ENCODE peak calls at places on chromosomes 6 and 20, in seven cellular contexts. One of them, this sample, is unnamed.
A peak's percentile ranks its signal among the peaks of the same experiment; 100 is the strongest.

GRCh38 chr20:50019466-50020256 is 36.9 kb downstream of the SNAI1 start:
- DNase-seq in adrenal gland: peak; percentile 87
- DNase-seq in left lung: no peak
- DNase-seq in vagina: no peak
- DNase-seq in NB4: no peak
- DNase-seq in fibroblast of lung: no peak
- DNase-seq in fibroblast of the aortic adventitia: no peak
- DNase-seq in this sample: no peak

GRCh38 chr6:148818939-148819575 is 72.2 kb downstream of the UST start:
- DNase-seq in adrenal gland: no peak
- DNase-seq in fibroblast of the aortic adventitia: peak; percentile 25
- DNase-seq in NB4: no peak
- DNase-seq in fibroblast of lung: no peak
- DNase-seq in left lung: no peak
- DNase-seq in vagina: no peak
- DNase-seq in this sample: no peak

GRCh38 chr6:18269253-18269652 is 4.9 kb upstream of the DEK start:
- DNase-seq in fibroblast of lung: peak; percentile 40
- DNase-seq in fibroblast of the aortic adventitia: peak; percentile 42
- DNase-seq in vagina: no peak
- DNase-seq in adrenal gland: peak; percentile 38
- DNase-seq in NB4: peak; percentile 54
- DNase-seq in left lung: no peak
- DNase-seq in this sample: no peak

GRCh38 chr6:52284131-52284459 is 447 bp downstream of the MCM3 start:
- DNase-seq in fibroblast of the aortic adventitia: no peak
- DNase-seq in NB4: peak; percentile 80
- DNase-seq in left lung: peak; percentile 49
- DNase-seq in fibroblast of lung: no peak
- DNase-seq in adrenal gland: peak; percentile 35
- DNase-seq in vagina: peak; percentile 91
- DNase-seq in this sample: peak; percentile 71

GRCh38 chr6:117227245-117227962 is 38.0 kb upstream of the VGLL2 start:
- DNase-seq in vagina: no peak
- DNase-seq in fibroblast of lung: no peak
- DNase-seq in adrenal gland: no peak
- DNase-seq in fibroblast of the aortic adventitia: no peak
- DNase-seq in NB4: no peak
- DNase-seq in left lung: no peak
- DNase-seq in this sample: no peak

GRCh38 chr6:90217621-90218496 is 78.8 kb downstream of the BACH2 start:
- DNase-seq in vagina: peak; percentile 91
- DNase-seq in NB4: no peak
- DNase-seq in fibroblast of the aortic adventitia: no peak
- DNase-seq in fibroblast of lung: no peak
- DNase-seq in adrenal gland: no peak
- DNase-seq in left lung: no peak
- DNase-seq in this sample: peak; percentile 31

GRCh38 chr20:34069341-34070078 is 42.5 kb downstream of the EIF2S2 start:
- DNase-seq in fibroblast of lung: peak; percentile 88
- DNase-seq in vagina: no peak
- DNase-seq in fibroblast of the aortic adventitia: peak; percentile 92
- DNase-seq in adrenal gland: peak; percentile 68
- DNase-seq in NB4: peak; percentile 78
- DNase-seq in left lung: peak; percentile 61
- DNase-seq in this sample: peak; percentile 79

GRCh38 chr6:162907876-162908481 is 180.2 kb downstream of the PACRG start:
- DNase-seq in fibroblast of lung: peak; percentile 86
- DNase-seq in NB4: peak; percentile 67
- DNase-seq in vagina: no peak
- DNase-seq in left lung: no peak
- DNase-seq in adrenal gland: no peak
- DNase-seq in fibroblast of the aortic adventitia: peak; percentile 59
- DNase-seq in this sample: no peak

GRCh38 chr20:32820000-32820697 is 395 bp downstream of the MAPRE1 start:
- DNase-seq in NB4: peak; percentile 83
- DNase-seq in vagina: no peak
- DNase-seq in fibroblast of the aortic adventitia: peak; percentile 23
- DNase-seq in adrenal gland: no peak
- DNase-seq in left lung: peak; percentile 79
- DNase-seq in fibroblast of lung: peak; percentile 42
- DNase-seq in this sample: peak; percentile 93

GRCh38 chr20:18839507-18840247 is 26.1 kb downstream of the SCP2D1 start:
- DNase-seq in adrenal gland: no peak
- DNase-seq in vagina: no peak
- DNase-seq in fibroblast of lung: no peak
- DNase-seq in left lung: no peak
- DNase-seq in fibroblast of the aortic adventitia: no peak
- DNase-seq in NB4: peak; percentile 4
- DNase-seq in this sample: no peak

GRCh38 chr6:145735356-145736165 is at the start of gene EPM2A:
- DNase-seq in left lung: peak; percentile 88
- DNase-seq in fibroblast of lung: peak; percentile 82
- DNase-seq in NB4: peak; percentile 86
- DNase-seq in fibroblast of the aortic adventitia: peak; percentile 74
- DNase-seq in adrenal gland: peak; percentile 91
- DNase-seq in vagina: peak; percentile 89
- DNase-seq in this sample: peak; percentile 65

GRCh38 chr20:49575551-49576060 is 7.7 kb upstream of the PTGIS start:
- DNase-seq in fibroblast of the aortic adventitia: peak; percentile 77
- DNase-seq in left lung: no peak
- DNase-seq in vagina: peak; percentile 70
- DNase-seq in adrenal gland: no peak
- DNase-seq in fibroblast of lung: no peak
- DNase-seq in NB4: no peak
- DNase-seq in this sample: no peak

GRCh38 chr6:109304284-109305015 is 77.8 kb downstream of the CD164 start:
- DNase-seq in fibroblast of lung: no peak
- DNase-seq in NB4: peak; percentile 90
- DNase-seq in fibroblast of the aortic adventitia: no peak
- DNase-seq in adrenal gland: no peak
- DNase-seq in left lung: no peak
- DNase-seq in vagina: no peak
- DNase-seq in this sample: no peak

GRCh38 chr20:31674895-31675827 is 37.4 kb downstream of the COX4I2 start:
- DNase-seq in fibroblast of the aortic adventitia: peak; percentile 94
- DNase-seq in fibroblast of lung: peak; percentile 75
- DNase-seq in left lung: peak; percentile 87
- DNase-seq in adrenal gland: peak; percentile 80
- DNase-seq in vagina: no peak
- DNase-seq in NB4: peak; percentile 94
- DNase-seq in this sample: no peak

GRCh38 chr6:1987640-1988039 is 257.8 kb downstream of the GMDS start:
- DNase-seq in fibroblast of lung: peak; percentile 86
- DNase-seq in vagina: no peak
- DNase-seq in fibroblast of the aortic adventitia: peak; percentile 76
- DNase-seq in NB4: no peak
- DNase-seq in left lung: no peak
- DNase-seq in adrenal gland: no peak
- DNase-seq in this sample: no peak

GRCh38 chr20:63703976-63704748 is 3.6 kb downstream of the ARFRP1 start:
- DNase-seq in adrenal gland: no peak
- DNase-seq in fibroblast of the aortic adventitia: no peak
- DNase-seq in left lung: no peak
- DNase-seq in NB4: no peak
- DNase-seq in fibroblast of lung: no peak
- DNase-seq in vagina: no peak
- DNase-seq in this sample: no peak

GRCh38 chr6:11675610-11676009 is 103.0 kb downstream of the ADTRP start:
- DNase-seq in left lung: no peak
- DNase-seq in NB4: no peak
- DNase-seq in adrenal gland: no peak
- DNase-seq in vagina: no peak
- DNase-seq in fibroblast of the aortic adventitia: peak; percentile 37
- DNase-seq in fibroblast of lung: no peak
- DNase-seq in this sample: no peak

GRCh38 chr6:148064406-148065134 is 278.1 kb upstream of the SASH1 start:
- DNase-seq in left lung: peak; percentile 31
- DNase-seq in fibroblast of the aortic adventitia: peak; percentile 35
- DNase-seq in NB4: no peak
- DNase-seq in vagina: no peak
- DNase-seq in adrenal gland: no peak
- DNase-seq in fibroblast of lung: peak; percentile 15
- DNase-seq in this sample: no peak

GRCh38 chr6:141593311-141593710 is 539.4 kb upstream of the GJE1 start:
- DNase-seq in fibroblast of the aortic adventitia: no peak
- DNase-seq in adrenal gland: no peak
- DNase-seq in fibroblast of lung: no peak
- DNase-seq in NB4: no peak
- DNase-seq in left lung: no peak
- DNase-seq in vagina: no peak
- DNase-seq in this sample: no peak

GRCh38 chr6:21033575-21034026 is 499.3 kb downstream of the CDKAL1 start:
- DNase-seq in NB4: no peak
- DNase-seq in left lung: peak; percentile 33
- DNase-seq in adrenal gland: peak; percentile 28
- DNase-seq in fibroblast of the aortic adventitia: peak; percentile 95
- DNase-seq in fibroblast of lung: peak; percentile 94
- DNase-seq in vagina: no peak
- DNase-seq in this sample: no peak

GRCh38 chr6:53983301-53983700 is 127.9 kb upstream of the MLIP start:
- DNase-seq in left lung: no peak
- DNase-seq in fibroblast of lung: no peak
- DNase-seq in NB4: no peak
- DNase-seq in vagina: no peak
- DNase-seq in fibroblast of the aortic adventitia: no peak
- DNase-seq in adrenal gland: no peak
- DNase-seq in this sample: no peak

GRCh38 chr20:15045246-15045645 is 707.8 kb upstream of the FLRT3 start:
- DNase-seq in left lung: no peak
- DNase-seq in fibroblast of the aortic adventitia: peak; percentile 30
- DNase-seq in vagina: no peak
- DNase-seq in NB4: no peak
- DNase-seq in fibroblast of lung: peak; percentile 13
- DNase-seq in adrenal gland: no peak
- DNase-seq in this sample: no peak

GRCh38 chr20:3739926-3740599 is 7.6 kb downstream of the HSPA12B start:
- DNase-seq in fibroblast of lung: no peak
- DNase-seq in NB4: no peak
- DNase-seq in left lung: no peak
- DNase-seq in vagina: no peak
- DNase-seq in adrenal gland: no peak
- DNase-seq in fibroblast of the aortic adventitia: no peak
- DNase-seq in this sample: no peak

GRCh38 chr20:64041040-64041780 is 5.2 kb downstream of the C20orf204 start:
- DNase-seq in vagina: no peak
- DNase-seq in fibroblast of lung: no peak
- DNase-seq in left lung: no peak
- DNase-seq in NB4: peak; percentile 90
- DNase-seq in fibroblast of the aortic adventitia: peak; percentile 16
- DNase-seq in adrenal gland: no peak
- DNase-seq in this sample: no peak

GRCh38 chr20:13898012-13898612 is 92.3 kb downstream of the SEL1L2 start:
- DNase-seq in vagina: no peak
- DNase-seq in NB4: peak; percentile 29
- DNase-seq in left lung: no peak
- DNase-seq in adrenal gland: no peak
- DNase-seq in fibroblast of the aortic adventitia: no peak
- DNase-seq in fibroblast of lung: no peak
- DNase-seq in this sample: no peak
- TF ChIP-seq CTCF in vagina: no peak
- TF ChIP-seq CTCF in NB4: peak; percentile 32
- TF ChIP-seq CTCF in left lung: no peak
- TF ChIP-seq CTCF in adrenal gland: peak; percentile 42
- TF ChIP-seq CTCF in fibroblast of the aortic adventitia: no peak
- TF ChIP-seq CTCF in fibroblast of lung: no peak
- TF ChIP-seq CTCF in this sample: peak; percentile 29

GRCh38 chr20:46820682-46821081 is 74.0 kb upstream of the EYA2 start:
- DNase-seq in fibroblast of the aortic adventitia: no peak
- DNase-seq in left lung: no peak
- DNase-seq in NB4: no peak
- DNase-seq in adrenal gland: no peak
- DNase-seq in vagina: no peak
- DNase-seq in fibroblast of lung: no peak
- DNase-seq in this sample: no peak
- TF ChIP-seq CTCF in fibroblast of the aortic adventitia: no peak
- TF ChIP-seq CTCF in left lung: no peak
- TF ChIP-seq CTCF in NB4: no peak
- TF ChIP-seq CTCF in adrenal gland: no peak
- TF ChIP-seq CTCF in vagina: no peak
- TF ChIP-seq CTCF in fibroblast of lung: peak; percentile 7
- TF ChIP-seq CTCF in this sample: no peak

DNA sequence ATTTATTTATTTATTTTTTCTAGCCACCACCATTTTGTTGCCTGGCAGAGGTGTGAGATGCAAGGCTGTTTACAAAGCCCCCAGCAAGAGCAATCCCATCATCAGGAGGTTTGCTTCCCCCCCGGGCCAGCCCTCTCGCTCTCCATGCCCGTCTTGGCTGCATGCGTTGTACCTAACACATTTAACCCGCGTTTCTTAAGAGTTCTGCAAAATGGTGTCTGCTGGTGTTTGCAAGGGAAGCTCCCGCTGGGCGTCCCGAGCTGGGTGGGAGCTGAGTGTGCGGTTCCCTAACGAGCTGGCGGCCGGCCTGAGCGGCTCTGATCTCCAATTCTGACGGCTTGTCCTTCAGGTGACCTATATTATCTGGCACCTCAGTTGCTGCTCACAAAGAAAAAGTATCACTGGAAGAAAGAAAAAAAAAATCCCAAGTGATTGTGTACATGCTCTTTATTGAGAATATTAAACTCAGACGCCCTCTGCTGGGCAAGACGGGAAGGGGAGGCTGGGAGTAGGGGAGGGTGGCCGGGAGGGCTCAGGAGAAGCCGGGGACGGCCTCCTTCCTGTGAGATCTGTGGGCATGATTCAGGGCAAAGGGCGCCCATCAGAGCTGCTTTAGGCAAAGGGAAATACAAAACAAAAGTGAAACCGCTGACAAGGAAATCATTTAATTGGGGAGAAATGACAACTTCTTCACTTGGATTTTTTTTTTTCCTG is 154.8 kb downstream of the BCAS1 start:
- DNase-seq in left lung: peak; percentile 96
- DNase-seq in adrenal gland: peak; percentile 96
- DNase-seq in vagina: peak; percentile 93
- DNase-seq in fibroblast of the aortic adventitia: peak; percentile 90
- DNase-seq in fibroblast of lung: peak; percentile 94
- DNase-seq in NB4: peak; percentile 97
- DNase-seq in this sample: peak; percentile 99
- TF ChIP-seq CTCF in left lung: peak; percentile 96
- TF ChIP-seq CTCF in adrenal gland: peak; percentile 97
- TF ChIP-seq CTCF in vagina: peak; percentile 70
- TF ChIP-seq CTCF in fibroblast of the aortic adventitia: peak; percentile 88
- TF ChIP-seq CTCF in fibroblast of lung: peak; percentile 82
- TF ChIP-seq CTCF in NB4: peak; percentile 82
- TF ChIP-seq CTCF in this sample: peak; percentile 90

GRCh38 chr6:44717431-44717830 is 329.9 kb downstream of the CDC5L start:
- DNase-seq in vagina: no peak
- DNase-seq in fibroblast of the aortic adventitia: no peak
- DNase-seq in fibroblast of lung: no peak
- DNase-seq in NB4: no peak
- DNase-seq in adrenal gland: no peak
- DNase-seq in left lung: no peak
- DNase-seq in this sample: no peak

GRCh38 chr6:44712353-44713147 is 325.0 kb downstream of the CDC5L start:
- DNase-seq in adrenal gland: no peak
- DNase-seq in fibroblast of lung: no peak
- DNase-seq in vagina: no peak
- DNase-seq in NB4: no peak
- DNase-seq in left lung: no peak
- DNase-seq in fibroblast of the aortic adventitia: no peak
- DNase-seq in this sample: no peak

GRCh38 chr6:44715188-44715587 is 327.7 kb downstream of the CDC5L start:
- DNase-seq in fibroblast of lung: no peak
- DNase-seq in adrenal gland: no peak
- DNase-seq in left lung: no peak
- DNase-seq in vagina: no peak
- DNase-seq in fibroblast of the aortic adventitia: no peak
- DNase-seq in NB4: no peak
- DNase-seq in this sample: no peak

GRCh38 chr6:44715925-44716324 is 328.4 kb downstream of the CDC5L start:
- DNase-seq in left lung: no peak
- DNase-seq in fibroblast of the aortic adventitia: no peak
- DNase-seq in fibroblast of lung: no peak
- DNase-seq in vagina: no peak
- DNase-seq in NB4: no peak
- DNase-seq in adrenal gland: no peak
- DNase-seq in this sample: no peak
- TF ChIP-seq CTCF in left lung: no peak
- TF ChIP-seq CTCF in fibroblast of the aortic adventitia: no peak
- TF ChIP-seq CTCF in fibroblast of lung: no peak
- TF ChIP-seq CTCF in vagina: no peak
- TF ChIP-seq CTCF in NB4: no peak
- TF ChIP-seq CTCF in adrenal gland: no peak
- TF ChIP-seq CTCF in this sample: no peak

This sample was measured in neural crest cell.